ENCODE peak calls at places on chromosomes 11 and 22, in four cellular contexts. O is SK-N-SH, W is GM12878, S is K562. B is an unnamed sample.

GRCh38 chr11:3880724-3881123 is 25.3 kb downstream of the STIM1 start:
- DNase-seq in O (no peak), W (no peak), S (no peak), B (peak)

GRCh38 chr11:2459016-2459725 is 14.4 kb downstream of the KCNQ1 start:
- DNase-seq in O (peak), W (no peak), S (no peak), B (no peak)

GRCh38 chr11:25902476-25902875 is 429.5 kb upstream of the ANO3 start:
- DNase-seq in O (no peak), W (no peak), S (no peak), B (no peak)

GRCh38 chr11:112612283-112612849 is 348.9 kb upstream of the NCAM1 start:
- DNase-seq in O (peak), W (no peak), S (no peak), B (no peak)

GRCh38 chr22:45883811-45884170 is 93.2 kb downstream of the WNT7B start:
- DNase-seq in O (no peak), W (no peak), S (no peak), B (no peak)

GRCh38 chr11:10982695-10983492 is 125.0 kb upstream of the ZBED5 start:
- DNase-seq in O (no peak), W (no peak), S (peak), B (no peak)

GRCh38 chr11:78228467-78228866 is 39.7 kb downstream of the USP35 start:
- DNase-seq in O (peak), W (peak), S (peak), B (peak)

GRCh38 chr11:86063536-86063935 is 5.3 kb downstream of the PICALM start:
- DNase-seq in O (no peak), W (no peak), S (no peak), B (no peak)

GRCh38 chr11:13942908-13943505 is 19.5 kb upstream of the SPON1 start:
- DNase-seq in O (no peak), W (no peak), S (no peak), B (peak)

GRCh38 chr11:20397281-20397680 is 9.8 kb downstream of the PRMT3 start:
- DNase-seq in O (peak), W (no peak), S (peak), B (peak)

GRCh38 chr11:14645985-14646900 is 2.6 kb downstream of the PDE3B start:
- DNase-seq in O (no peak), W (no peak), S (no peak), B (no peak)

GRCh38 chr22:46296257-46297150 is at the start of gene GTSE1:
- DNase-seq in O (peak), W (peak), S (peak), B (peak)

GRCh38 chr22:46122511-46122971 is 27.8 kb upstream of the PPARA start:
- DNase-seq in O (peak), W (no peak), S (peak), B (peak)

GRCh38 chr11:115919341-115920086 is 415.3 kb upstream of the CADM1 start:
- DNase-seq in O (no peak), W (peak), S (no peak), B (peak)

GRCh38 chr22:39933741-39934140 is 26.5 kb upstream of the TMA7B start:
- DNase-seq in O (no peak), W (no peak), S (no peak), B (no peak)

GRCh38 chr11:9210922-9211320 is 54.2 kb downstream of the DENND5A start:
- DNase-seq in O (no peak), W (peak), S (no peak), B (peak)

GRCh38 chr11:92329644-92330043 is 105.0 kb downstream of the FAT3 start:
- DNase-seq in O (no peak), W (no peak), S (no peak), B (peak)

GRCh38 chr11:45472713-45473317 is 186.7 kb upstream of the SYT13 start:
- DNase-seq in O (no peak), W (no peak), S (no peak), B (no peak)

GRCh38 chr22:42905702-42906183 is 48.7 kb upstream of the ARFGAP3 start:
- DNase-seq in O (peak), W (no peak), S (no peak), B (no peak)

GRCh38 chr11:68031136-68031459 is 617 bp downstream of the NDUFS8 start:
- DNase-seq in O (no peak), W (no peak), S (no peak), B (no peak)

GRCh38 chr11:62823677-62824076 is 8.2 kb downstream of the STX5 start:
- DNase-seq in O (no peak), W (no peak), S (no peak), B (no peak)

GRCh38 chr11:7572001-7572712 is 58.4 kb downstream of the PPFIBP2 start:
- DNase-seq in O (peak), W (no peak), S (no peak), B (peak)

GRCh38 chr11:19868871-19869270 is 156.2 kb downstream of the NAV2 start:
- DNase-seq in O (no peak), W (no peak), S (no peak), B (peak)

GRCh38 chr22:32270641-32271369 is 15.7 kb upstream of the SLC5A4 start:
- DNase-seq in O (no peak), W (no peak), S (no peak), B (no peak)

GRCh38 chr11:17504330-17505107 is 27.9 kb upstream of the ABCC8 start:
- DNase-seq in O (peak), W (no peak), S (peak), B (peak)

GRCh38 chr11:1038921-1039320 is 2.4 kb upstream of the MUC6 start:
- DNase-seq in O (no peak), W (no peak), S (no peak), B (no peak)

GRCh38 chr11:72673943-72674828 is at the start of gene PDE2A:
- DNase-seq in O (peak), W (no peak), S (no peak), B (no peak)

GRCh38 chr11:99670268-99670667 is 649.5 kb downstream of the CNTN5 start:
- DNase-seq in O (no peak), W (no peak), S (no peak), B (no peak)

GRCh38 chr11:27085605-27086004 is 45.0 kb downstream of the BBOX1 start:
- DNase-seq in O (no peak), W (no peak), S (no peak), B (no peak)

GRCh38 chr11:69409812-69410645 is 71.4 kb upstream of the LINC01488 start:
- DNase-seq in O (no peak), W (no peak), S (peak), B (no peak)

GRCh38 chr11:27514558-27514957 is 8.0 kb upstream of the LIN7C start:
- DNase-seq in O (no peak), W (no peak), S (no peak), B (peak)

GRCh38 chr11:109695696-109696095 is 273.7 kb downstream of the C11orf87 start:
- DNase-seq in O (no peak), W (no peak), S (no peak), B (peak)

GRCh38 chr22:27512283-27512761 is 289.2 kb downstream of the MN1 start:
- DNase-seq in O (no peak), W (no peak), S (no peak), B (peak)

GRCh38 chr11:68052137-68052873 is 13.5 kb downstream of the TCIRG1 start:
- DNase-seq in O (no peak), W (no peak), S (no peak), B (no peak)

GRCh38 chr11:95883381-95883780 is 40.5 kb downstream of the MTMR2 start:
- DNase-seq in O (no peak), W (no peak), S (no peak), B (no peak)

GRCh38 chr11:107562647-107563208 is 2.8 kb downstream of the ALKBH8 start:
- DNase-seq in O (no peak), W (no peak), S (no peak), B (peak)

GRCh38 chr11:61959678-61960077 is 7.8 kb downstream of the FTH1 start:
- DNase-seq in O (no peak), W (no peak), S (no peak), B (no peak)

GRCh38 chr22:38038890-38039812 is 18.1 kb upstream of the PICK1 start:
- DNase-seq in O (no peak), W (no peak), S (no peak), B (no peak)

GRCh38 chr11:4025248-4025956 is 69.2 kb upstream of the RRM1 start:
- DNase-seq in O (peak), W (no peak), S (no peak), B (peak)

GRCh38 chr11:62145261-62145871 is 21.6 kb downstream of the INCENP start:
- DNase-seq in O (peak), W (no peak), S (no peak), B (no peak)

DNA sequence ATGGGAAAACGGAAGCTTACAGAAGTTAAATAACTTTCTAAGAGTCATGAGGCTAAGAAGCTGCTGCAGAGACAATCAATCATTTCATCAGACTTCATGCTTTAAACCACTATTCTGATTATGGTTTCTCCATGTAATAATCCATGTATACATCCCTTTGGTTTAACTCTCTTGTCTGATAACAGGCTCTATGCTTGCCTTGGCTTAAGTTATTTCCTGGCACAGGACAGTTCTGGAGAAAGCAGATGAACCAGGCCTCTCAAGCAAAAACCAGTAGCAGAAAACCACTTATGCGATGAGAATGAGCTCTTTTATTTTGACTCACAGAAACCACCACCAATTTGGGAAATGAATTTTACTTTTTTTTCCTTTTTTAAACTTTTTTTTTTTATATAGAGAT is 6.5 kb upstream of the PCF11 start:
- DNase-seq in O (no peak), W (no peak), S (no peak), B (no peak)
- TF ChIP-seq RCOR1 in O (no peak), W (no peak), S (peak), B (no peak)

GRCh38 chr11:122441702-122442092 is 213.8 kb upstream of the UBASH3B start:
- DNase-seq in O (no peak), W (no peak), S (no peak), B (no peak)

GRCh38 chr11:122436188-122436555 is 219.3 kb upstream of the UBASH3B start:
- DNase-seq in O (no peak), W (no peak), S (no peak), B (no peak)

GRCh38 chr11:122435540-122436187 is 219.9 kb upstream of the UBASH3B start:
- DNase-seq in O (no peak), W (no peak), S (no peak), B (no peak)

GRCh38 chr11:122440783-122441701 is 214.5 kb upstream of the UBASH3B start:
- DNase-seq in O (peak), W (no peak), S (no peak), B (no peak)

GRCh38 chr11:122439911-122440782 is 215.4 kb upstream of the UBASH3B start:
- DNase-seq in O (peak), W (no peak), S (no peak), B (peak)
- H3K4me2 ChIP-seq in O (peak), W (no peak), S (no peak), B (peak)

DNA sequence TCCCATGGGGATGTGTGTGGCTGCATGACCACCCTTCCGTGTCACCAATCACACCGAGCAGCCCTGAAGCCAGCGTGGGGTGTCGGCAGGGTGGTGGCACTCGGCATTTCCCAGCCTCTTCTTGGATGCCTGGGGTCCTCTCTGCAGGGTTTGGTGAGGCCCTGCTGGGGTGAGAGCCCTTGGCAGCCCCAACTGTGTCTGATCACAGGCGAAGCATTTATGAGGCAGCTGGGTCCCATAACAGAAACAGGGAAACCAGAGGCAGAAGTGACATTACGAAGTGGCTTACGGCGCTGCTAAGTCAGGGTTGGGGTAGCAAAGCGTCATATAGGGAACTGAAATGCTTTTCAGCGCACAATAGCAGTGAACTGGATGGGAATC is 92.3 kb upstream of the SEPTIN5 start:
- DNase-seq in O (no peak), W (peak), S (no peak), B (no peak)
- H2AFZ ChIP-seq in O (no peak), W (peak), S (no peak), B (peak)

GRCh38 chr11:128965485-128965884 is 22.8 kb upstream of the TP53AIP1 start:
- DNase-seq in O (no peak), W (peak), S (no peak), B (no peak)

GRCh38 chr11:128961645-128962044 is 19.0 kb upstream of the TP53AIP1 start:
- DNase-seq in O (no peak), W (no peak), S (no peak), B (no peak)

GRCh38 chr11:128967578-128967977 is 24.9 kb upstream of the TP53AIP1 start:
- DNase-seq in O (no peak), W (no peak), S (no peak), B (no peak)

GRCh38 chr11:128964463-128964930 is 21.8 kb upstream of the TP53AIP1 start:
- DNase-seq in O (no peak), W (no peak), S (no peak), B (no peak)

DNA sequence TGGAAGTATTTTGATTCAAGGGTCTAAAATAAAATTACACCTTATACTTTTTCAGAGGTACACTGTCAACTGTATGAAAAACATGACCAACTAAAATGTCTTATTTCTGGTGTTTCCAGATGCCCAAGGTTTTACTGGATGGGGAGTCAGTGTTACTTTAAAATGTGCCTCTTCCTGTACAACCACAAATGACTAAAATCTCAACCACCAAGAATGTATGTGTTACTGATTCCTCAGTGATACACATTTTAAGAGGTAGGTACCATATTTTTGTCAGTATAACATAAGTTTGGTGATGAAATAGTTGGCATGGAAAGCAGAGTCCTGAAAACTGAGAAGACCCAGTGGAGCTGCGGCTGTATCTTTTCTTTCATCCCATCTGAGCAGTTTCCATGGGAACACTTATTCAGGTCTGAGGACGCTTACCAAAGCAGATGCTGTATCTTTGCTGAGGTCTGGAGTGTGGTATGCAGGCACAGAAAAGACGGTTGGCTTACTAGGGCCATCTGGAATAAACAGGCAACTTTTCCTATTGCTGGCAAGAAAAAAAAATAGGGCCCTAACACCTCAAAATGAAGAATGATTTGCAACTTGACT is 21.2 kb upstream of the TP53AIP1 start:
- DNase-seq in O (peak), W (no peak), S (no peak), B (peak)
- TF ChIP-seq RCOR1 in O (no peak), W (no peak), S (no peak), B (no peak)

GRCh38 chr11:64254326-64254725 is 3.0 kb downstream of the PLCB3 start:
- DNase-seq in O (no peak), W (no peak), S (no peak), B (no peak)

GRCh38 chr11:64251722-64251985 is 324 bp downstream of the PLCB3 start:
- DNase-seq in O (no peak), W (no peak), S (no peak), B (no peak)

GRCh38 chr11:64251986-64252837 is 882 bp downstream of the PLCB3 start:
- DNase-seq in O (peak), W (no peak), S (peak), B (no peak)

GRCh38 chr11:64253481-64253880 is 2.2 kb downstream of the PLCB3 start:
- DNase-seq in O (no peak), W (no peak), S (no peak), B (no peak)

DNA sequence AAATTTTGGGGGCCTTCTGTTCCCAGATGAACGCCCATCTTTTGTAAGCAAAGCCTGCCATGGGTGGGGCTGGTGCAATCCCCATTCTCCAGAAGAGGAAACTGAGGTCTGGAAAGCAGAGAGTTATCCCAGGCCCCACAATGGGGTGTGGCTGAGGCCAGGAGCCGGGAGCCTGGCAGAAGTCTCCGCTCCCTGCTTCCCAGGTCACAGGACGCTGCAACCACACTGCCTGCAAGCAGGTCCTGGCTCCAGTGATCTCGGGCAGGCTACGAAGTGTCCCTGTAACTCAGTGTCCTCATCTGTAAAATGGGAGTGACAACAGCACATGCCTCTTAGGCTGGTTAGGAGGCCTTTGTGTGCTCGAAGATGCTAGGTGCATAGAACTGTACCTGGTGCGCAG is 1.7 kb downstream of the PLCB3 start:
- DNase-seq in O (no peak), W (no peak), S (no peak), B (no peak)
- H3K4me2 ChIP-seq in O (peak), W (peak), S (no peak), B (peak)

GRCh38 chr11:43601511-43601910 is 79.0 kb upstream of the HSD17B12 start:
- DNase-seq in O (no peak), W (no peak), S (no peak), B (no peak)

DNA sequence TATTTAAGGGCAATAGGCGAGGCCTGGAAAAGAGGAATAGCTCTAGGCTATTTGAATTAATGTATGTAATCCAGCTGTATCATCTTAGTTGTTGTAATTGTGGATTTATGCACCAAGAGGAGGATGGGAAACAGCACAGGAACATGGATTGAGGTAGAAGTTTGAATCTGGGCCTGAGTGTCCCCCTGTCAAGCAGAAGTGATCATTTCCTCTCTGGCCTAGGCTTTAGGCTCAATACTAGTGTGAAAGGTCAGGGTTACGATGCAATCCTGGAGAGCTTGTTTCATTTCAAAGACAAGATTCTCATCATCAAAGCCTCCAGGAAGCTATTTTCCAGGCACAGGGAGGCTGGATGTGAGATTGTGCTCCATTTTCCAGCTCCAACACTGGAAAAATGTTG is 77.9 kb upstream of the HSD17B12 start:
- DNase-seq in O (no peak), W (no peak), S (no peak), B (no peak)
- H2AFZ ChIP-seq in O (no peak), W (no peak), S (no peak), B (no peak)

GRCh38 chr22:24437820-24438328 is 10.5 kb downstream of the ADORA2A start:
- DNase-seq in O (peak), W (peak), S (no peak), B (no peak)

GRCh38 chr22:24435861-24436351 is 8.5 kb downstream of the ADORA2A start:
- DNase-seq in O (peak), W (no peak), S (no peak), B (peak)

GRCh38 chr22:24435323-24435645 is 7.9 kb downstream of the ADORA2A start:
- DNase-seq in O (no peak), W (no peak), S (no peak), B (no peak)

GRCh38 chr22:24437091-24437490 is 9.7 kb downstream of the ADORA2A start:
- DNase-seq in O (peak), W (no peak), S (no peak), B (no peak)

DNA sequence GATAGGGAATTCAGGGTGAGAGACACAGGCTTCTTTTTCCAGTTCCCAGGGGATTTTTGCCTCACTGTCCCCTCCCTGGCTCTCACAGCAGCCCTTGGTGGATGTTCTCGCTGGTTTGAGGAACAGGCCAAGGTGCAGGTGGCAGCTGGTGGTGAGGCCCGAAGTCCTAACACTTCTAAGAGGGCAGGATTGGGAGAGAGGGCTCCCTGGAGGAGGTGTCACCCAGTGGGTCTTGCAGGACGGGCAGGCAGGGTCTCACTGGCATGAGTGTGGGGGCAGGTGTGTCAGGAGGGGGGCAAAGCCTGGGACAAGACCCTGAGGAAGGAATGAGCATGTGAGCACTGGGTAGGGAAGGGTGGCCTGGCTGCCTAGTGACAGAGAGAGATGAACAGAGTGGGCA is 9.2 kb downstream of the ADORA2A start:
- DNase-seq in O (peak), W (no peak), S (no peak), B (no peak)
- TF ChIP-seq RCOR1 in O (no peak), W (no peak), S (no peak), B (no peak)

B was measured in IMR-90.